ENCODE peak calls at places on chromosome 1, in five cellular contexts. P is choroid plexus epithelial cell, V is ascending aorta, I is MM.1S, U is dorsolateral prefrontal cortex. K is an unnamed sample.

GRCh38 chr1:22344851-22345560 is 106.6 kb upstream of the ZBTB40 start:
- DNase-seq in I (no peak), V (no peak), P (no peak), U (no peak), K (no peak)

GRCh38 chr1:30397576-30397975 is 325.8 kb downstream of the MATN1 start:
- DNase-seq in V (no peak), U (no peak), I (no peak), P (no peak), K (no peak)

GRCh38 chr1:30310966-30311742 is 412.2 kb downstream of the MATN1 start:
- DNase-seq in U (no peak), P (no peak), V (peak; percentile 38), I (no peak), K (no peak)

GRCh38 chr1:245074232-245074747 is 80.5 kb upstream of the KIF26B start:
- DNase-seq in U (no peak), P (peak; percentile 70), I (no peak), V (no peak), K (no peak)

GRCh38 chr1:233614173-233614742 is 352 bp downstream of the KCNK1 start:
- DNase-seq in P (peak; percentile 34), U (peak; percentile 62), I (peak; percentile 48), V (no peak), K (peak; percentile 72)

GRCh38 chr1:183598386-183598785 is 8.1 kb upstream of the NCF2 start:
- DNase-seq in I (peak; percentile 65), V (no peak), U (no peak), P (no peak), K (no peak)

GRCh38 chr1:63698001-63698838 is 75.6 kb upstream of the ROR1 start:
- DNase-seq in I (no peak), V (peak; percentile 88), P (no peak), U (peak; percentile 47), K (no peak)

GRCh38 chr1:7929637-7930036 is 11.0 kb downstream of the TNFRSF9 start:
- DNase-seq in V (no peak), I (peak; percentile 8), P (no peak), U (no peak), K (no peak)

GRCh38 chr1:100323428-100324106 is 28.7 kb upstream of the CDC14A start:
- DNase-seq in I (no peak), P (no peak), U (no peak), V (no peak), K (no peak)

GRCh38 chr1:161080391-161081150 is 8.8 kb downstream of the NECTIN4 start:
- DNase-seq in V (no peak), I (no peak), U (no peak), P (peak; percentile 42), K (no peak)

GRCh38 chr1:169348356-169349036 is 19.1 kb downstream of the NME7 start:
- DNase-seq in U (no peak), P (peak; percentile 82), I (peak; percentile 58), V (no peak), K (no peak)

GRCh38 chr1:154768456-154769125 is 101.5 kb downstream of the KCNN3 start:
- DNase-seq in U (no peak), V (peak; percentile 19), P (peak; percentile 31), I (no peak), K (no peak)

GRCh38 chr1:7938070-7938469 is 2.6 kb downstream of the TNFRSF9 start:
- DNase-seq in U (no peak), V (no peak), I (no peak), P (no peak), K (no peak)

GRCh38 chr1:172609528-172609927 is 49.4 kb upstream of the FASLG start:
- DNase-seq in V (no peak), U (no peak), I (no peak), P (peak; percentile 60), K (no peak)

GRCh38 chr1:87327362-87328120 is 1.1 kb upstream of the LMO4 start:
- DNase-seq in U (no peak), P (peak; percentile 10), V (no peak), I (peak; percentile 23), K (no peak)

GRCh38 chr1:188350104-188350503 is 1521.4 kb downstream of the PLA2G4A start:
- DNase-seq in I (no peak), V (no peak), P (no peak), U (no peak), K (no peak)

GRCh38 chr1:33126411-33127000 is 45.6 kb downstream of the AZIN2 start:
- DNase-seq in V (peak; percentile 62), U (no peak), I (no peak), P (no peak), K (no peak)

GRCh38 chr1:245155186-245156040 is 628 bp downstream of the KIF26B start:
- DNase-seq in P (peak; percentile 35), V (no peak), I (no peak), U (peak; percentile 44), K (peak; percentile 60)

GRCh38 chr1:159429074-159429861 is 2.7 kb upstream of the OR10J4 start:
- DNase-seq in P (peak; percentile 61), U (no peak), V (no peak), I (no peak), K (no peak)

GRCh38 chr1:195237161-195237889 is 1370.9 kb downstream of the KCNT2 start:
- DNase-seq in U (no peak), I (no peak), P (no peak), V (no peak), K (no peak)

GRCh38 chr1:2495546-2495945 is 19.5 kb downstream of the PLCH2 start:
- DNase-seq in I (no peak), V (no peak), U (no peak), P (no peak), K (no peak)

DNA sequence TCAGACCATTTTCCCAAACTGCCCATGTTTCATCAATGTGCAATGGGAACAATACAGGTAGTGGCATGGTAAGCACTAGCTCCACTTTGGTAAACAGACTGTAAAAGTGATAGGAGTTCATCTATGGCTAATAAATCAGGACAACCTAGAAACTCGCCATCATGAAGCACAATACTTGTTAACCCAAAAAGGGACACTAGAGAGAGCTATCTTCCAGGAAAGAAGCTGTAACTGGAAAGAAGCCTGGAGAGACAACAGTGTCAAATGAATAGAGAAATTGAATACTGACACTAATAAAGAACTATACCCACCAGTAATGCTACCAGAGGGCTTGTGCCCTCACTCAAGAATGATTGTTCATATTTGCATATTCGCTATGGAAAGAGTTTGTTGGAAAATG is 164.7 kb upstream of the RGS18 start:
- DNase-seq in P (peak; percentile 81), U (no peak), I (peak; percentile 41), V (no peak), K (no peak)
- TF ChIP-seq CTCF in P (peak; percentile 61), U (no peak), I (peak; percentile 45), V (no peak), K (no peak)

DNA sequence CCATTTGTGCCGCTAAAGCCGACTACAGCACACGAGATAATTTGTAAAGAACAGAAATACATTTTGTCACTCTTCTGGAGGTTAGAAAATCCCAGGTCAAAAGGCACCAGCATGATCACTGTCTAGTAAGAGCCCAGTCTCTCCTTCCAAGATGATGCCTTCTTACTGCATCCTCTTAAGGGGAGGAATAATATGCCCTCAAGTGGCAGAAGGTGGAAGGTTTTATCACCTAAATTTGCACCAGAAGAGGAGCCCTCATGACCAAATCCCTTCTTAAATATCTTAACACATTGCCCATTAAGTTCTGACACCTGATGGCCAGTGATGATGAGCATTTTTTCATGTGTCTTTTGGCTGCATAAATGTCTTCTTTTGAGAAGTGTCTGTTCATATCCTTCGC is 326.7 kb upstream of the RGS18 start:
- DNase-seq in V (no peak), U (no peak), I (peak; percentile 44), P (peak; percentile 9), K (no peak)
- TF ChIP-seq CTCF in V (no peak), U (no peak), I (peak; percentile 39), P (peak; percentile 4), K (no peak)

GRCh38 chr1:25694591-25695007 is 78.0 kb downstream of the MAN1C1 start:
- DNase-seq in U (no peak), P (peak; percentile 71), V (no peak), I (no peak), K (no peak)

GRCh38 chr1:25697426-25698220 is 81.0 kb downstream of the MAN1C1 start:
- DNase-seq in V (no peak), P (peak; percentile 33), U (no peak), I (no peak), K (no peak)

GRCh38 chr1:25694167-25694566 is 77.6 kb downstream of the MAN1C1 start:
- DNase-seq in U (no peak), I (no peak), P (peak; percentile 75), V (peak; percentile 74), K (no peak)

GRCh38 chr1:25695991-25696330 is 79.4 kb downstream of the MAN1C1 start:
- DNase-seq in I (no peak), V (peak; percentile 79), U (no peak), P (peak; percentile 97), K (no peak)

DNA sequence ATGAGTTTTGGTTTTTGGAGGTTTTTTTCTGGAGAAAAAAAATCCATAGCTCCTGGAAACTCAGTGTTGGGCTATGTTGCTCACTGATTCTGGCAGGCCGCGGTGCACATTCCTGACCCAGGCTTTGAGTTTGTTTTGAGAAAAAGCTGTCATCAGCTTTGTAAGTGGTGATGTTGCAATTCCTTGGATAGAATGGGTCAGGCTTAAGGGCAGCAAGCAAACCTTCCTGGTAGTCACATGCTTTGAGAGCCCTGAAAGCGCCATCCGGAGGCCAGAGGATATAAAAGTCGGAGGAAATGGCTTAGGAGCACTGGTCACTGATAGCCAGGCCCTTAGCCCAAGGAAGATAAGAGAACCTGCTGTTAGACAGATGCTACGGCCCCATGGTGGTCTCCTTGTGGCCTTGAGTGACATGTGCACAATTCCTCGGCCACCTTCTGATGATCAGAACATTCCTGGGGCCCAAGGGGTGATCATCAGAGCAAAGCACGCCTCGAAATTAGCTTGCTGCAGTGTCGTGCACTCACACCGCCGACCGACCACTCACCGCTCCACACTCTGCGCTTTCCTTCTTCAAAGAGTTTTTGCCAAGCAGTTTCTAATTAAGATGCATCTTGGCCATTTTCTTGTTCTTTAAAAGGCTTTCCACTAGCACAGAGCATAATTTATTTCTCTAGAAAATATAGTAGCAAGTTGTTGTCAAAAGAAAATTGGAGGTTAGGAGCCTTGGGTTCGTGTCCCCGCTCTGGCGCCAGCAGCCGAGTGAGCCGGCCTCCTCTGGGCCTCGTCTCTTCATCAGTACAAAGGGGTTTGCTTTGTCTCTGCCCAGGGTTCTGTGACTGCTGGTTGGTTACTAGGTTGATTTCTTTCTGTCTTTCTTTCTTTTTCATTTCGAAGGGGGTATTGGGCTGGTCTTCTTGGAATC is 78.7 kb downstream of the MAN1C1 start:
- DNase-seq in P (peak; percentile 100), U (no peak), I (no peak), V (peak; percentile 94), K (no peak)
- TF ChIP-seq CTCF in P (peak; percentile 62), U (no peak), I (no peak), V (peak; percentile 7), K (no peak)

DNA sequence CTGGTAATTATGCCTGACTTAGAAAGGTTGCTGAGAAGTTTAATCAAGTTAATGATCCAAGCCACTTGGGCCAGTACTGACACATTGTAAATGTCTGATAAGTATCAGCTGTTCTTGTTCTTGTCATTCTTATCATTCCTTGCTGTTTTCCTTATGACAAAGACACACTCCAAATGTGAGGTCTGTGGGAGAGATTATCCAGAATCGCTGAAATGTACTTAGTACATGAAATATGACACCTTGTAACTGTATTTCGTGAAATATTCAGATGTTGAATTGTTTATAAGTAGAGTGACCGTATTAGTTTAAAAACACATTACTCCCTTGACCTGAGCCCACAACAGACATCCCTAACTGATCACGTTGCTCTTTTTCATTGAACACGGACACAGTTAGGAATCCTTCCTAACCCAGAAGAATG is 6.1 kb downstream of the AADACL4 start:
- DNase-seq in V (no peak), P (peak; percentile 94), I (no peak), U (no peak), K (no peak)
- TF ChIP-seq CTCF in V (no peak), P (no peak), I (no peak), U (no peak), K (no peak)

GRCh38 chr1:54028306-54029251 is 10.6 kb upstream of the LDLRAD1 start:
- DNase-seq in I (no peak), U (no peak), V (no peak), P (peak; percentile 65), K (no peak)
- TF ChIP-seq CTCF in I (no peak), U (no peak), V (no peak), P (no peak), K (no peak)